ENCODE peak calls at places on chromosome 7, in seven cellular contexts. B is sigmoid colon, Q is SK-N-SH, N is tibial nerve, S is ovary, H is suprapubic skin, G is HepG2. Z is an unnamed sample. For H3K4me1 and H3K36me3, the result is how much of the 10 kb centered on the place peaks cover.

GRCh38 chr7:101911800-101912705 is 94.6 kb downstream of the CUX1 start:
- DNase-seq in Q (no peak), B (peak), S (peak), H (peak), G (peak), N (peak), Z (no peak)

GRCh38 chr7:43550427-43550826 is 32.5 kb upstream of the STK17A start:
- DNase-seq in Q (no peak), S (no peak), N (no peak), B (no peak), H (no peak), G (no peak), Z (peak)

GRCh38 chr7:137462847-137463246 is 119.3 kb upstream of the PTN start:
- DNase-seq in B (no peak), S (no peak), G (no peak), N (no peak), H (no peak), Q (no peak), Z (no peak)

GRCh38 chr7:150969483-150969874 is 8.6 kb downstream of the KCNH2 start:
- DNase-seq in G (no peak), Q (no peak), N (no peak), S (no peak), H (no peak), B (no peak), Z (no peak)

GRCh38 chr7:37882086-37882485 is 33.7 kb downstream of the NME8 start:
- DNase-seq in B (no peak), N (no peak), S (no peak), G (no peak), H (no peak), Q (no peak), Z (peak)

GRCh38 chr7:144975882-144976281 is 140.0 kb upstream of the TPK1 start:
- DNase-seq in H (no peak), S (no peak), Q (no peak), B (no peak), G (no peak), N (no peak), Z (no peak)

GRCh38 chr7:157416011-157416410 is 79.2 kb downstream of the DNAJB6 start:
- DNase-seq in N (no peak), Q (no peak), B (no peak), H (no peak), G (no peak), S (no peak), Z (no peak)

GRCh38 chr7:41491313-41491712 is 211.6 kb downstream of the INHBA start:
- DNase-seq in H (no peak), B (no peak), Q (no peak), N (no peak), S (no peak), G (no peak), Z (no peak)

GRCh38 chr7:66140924-66141323 is 26.3 kb downstream of the CRCP start:
- DNase-seq in S (peak), G (no peak), N (peak), H (peak), Q (peak), B (peak), Z (peak)

GRCh38 chr7:4037308-4037707 is 644.8 kb upstream of the FOXK1 start:
- DNase-seq in H (no peak), G (no peak), N (no peak), S (no peak), B (no peak), Q (no peak), Z (no peak)

GRCh38 chr7:139771001-139771956 is 6.5 kb downstream of the HIPK2 start:
- DNase-seq in G (no peak), S (no peak), Q (no peak), B (no peak), N (no peak), H (no peak), Z (no peak)

GRCh38 chr7:117323877-117324699 is 1.2 kb upstream of the WNT2 start:
- DNase-seq in B (peak), S (no peak), Q (peak), H (peak), N (no peak), G (no peak), Z (peak)

GRCh38 chr7:19621740-19622139 is 87.1 kb downstream of the POLR1F start:
- DNase-seq in N (no peak), H (no peak), Q (no peak), S (no peak), B (no peak), G (no peak), Z (no peak)

GRCh38 chr7:105205592-105206211 is 183.0 kb downstream of the SRPK2 start:
- DNase-seq in Q (no peak), N (no peak), B (no peak), G (no peak), S (no peak), H (no peak), Z (no peak)

GRCh38 chr7:30148951-30149459 is 14.2 kb downstream of the MTURN start:
- DNase-seq in Q (no peak), S (no peak), B (no peak), G (no peak), H (no peak), N (no peak), Z (peak)

GRCh38 chr7:93133020-93133419 is 15.2 kb downstream of the SAMD9L start:
- DNase-seq in B (no peak), G (no peak), H (no peak), N (no peak), Q (no peak), S (no peak), Z (no peak)

GRCh38 chr7:139896831-139897230 is 67.8 kb downstream of the TBXAS1 start:
- DNase-seq in G (no peak), S (no peak), Q (no peak), N (no peak), H (no peak), B (no peak), Z (no peak)

GRCh38 chr7:22430457-22430856 is 69.5 kb downstream of the STEAP1B start:
- DNase-seq in B (no peak), H (no peak), S (no peak), N (no peak), Q (no peak), G (no peak), Z (no peak)

GRCh38 chr7:102260856-102261255 is 25.8 kb upstream of the SH2B2 start:
- DNase-seq in S (peak), Q (peak), G (no peak), N (no peak), B (no peak), H (no peak), Z (no peak)

GRCh38 chr7:106561151-106561550 is 99.8 kb downstream of the CCDC71L start:
- DNase-seq in G (no peak), S (no peak), H (no peak), Q (no peak), N (no peak), B (no peak), Z (no peak)

GRCh38 chr7:106563466-106564150 is 97.3 kb downstream of the CCDC71L start:
- DNase-seq in Q (no peak), N (no peak), S (no peak), G (no peak), B (no peak), H (no peak), Z (no peak)

GRCh38 chr7:106561657-106562411 is 99.1 kb downstream of the CCDC71L start:
- DNase-seq in H (no peak), N (no peak), B (no peak), S (no peak), Q (no peak), G (no peak), Z (no peak)

GRCh38 chr7:106560482-106560881 is 100.5 kb downstream of the CCDC71L start:
- DNase-seq in H (no peak), G (no peak), N (no peak), B (no peak), S (no peak), Q (no peak), Z (no peak)

GRCh38 chr7:106562711-106563366 is 98.1 kb downstream of the CCDC71L start:
- DNase-seq in B (no peak), S (no peak), Q (no peak), G (no peak), N (no peak), H (no peak), Z (no peak)
- TF ChIP-seq EP300 in B (no peak), S (no peak), Q (no peak), G (no peak), N (no peak), H (no peak), Z (no peak)

DNA sequence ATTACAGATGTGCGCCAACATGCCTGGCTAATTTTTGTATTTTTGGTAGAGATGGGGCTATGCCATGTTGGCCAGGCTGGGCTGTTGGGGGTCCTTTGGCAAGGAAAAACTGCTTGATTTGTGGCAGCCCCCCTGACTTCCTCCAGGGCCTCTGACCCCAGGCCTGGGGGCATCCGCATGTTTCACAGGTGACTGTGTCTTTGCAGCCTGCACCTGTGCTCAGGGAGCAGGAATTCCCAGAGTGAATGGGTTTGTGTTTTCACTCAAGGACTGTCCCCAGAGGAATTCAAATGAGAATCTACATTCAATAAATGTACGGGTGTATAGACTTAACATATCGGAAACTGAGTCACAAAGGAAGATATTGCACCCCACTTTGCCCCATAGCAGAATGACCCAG is 11.6 kb upstream of the CLIP2 start:
- DNase-seq in H (no peak), B (no peak), G (no peak), S (no peak), Q (no peak), N (no peak), Z (no peak)
- H3K4me1 ChIP-seq in H (under half), B (under half), G (half or more), S (under half), Q (under half), N (under half), Z (under half)

DNA sequence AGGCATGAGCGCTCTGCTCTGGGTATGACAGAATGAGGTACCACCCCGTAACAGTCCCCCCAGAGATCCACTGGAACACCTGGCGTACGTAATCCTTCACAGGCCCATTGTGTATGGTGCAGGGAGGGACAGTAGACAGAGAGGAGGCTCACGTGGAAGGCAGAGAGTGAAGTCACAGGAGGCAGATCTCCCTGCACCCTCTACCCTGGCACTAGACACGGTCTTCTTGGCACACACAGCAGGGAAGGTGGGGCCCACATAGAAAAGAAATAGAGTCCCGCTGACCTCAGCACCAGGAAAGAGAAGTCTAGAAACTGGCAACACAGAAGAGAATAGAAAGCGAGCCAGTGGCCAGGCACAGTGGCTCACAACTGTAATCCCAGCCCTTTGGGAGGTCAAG is 51.9 kb downstream of the SLC29A4 start:
- DNase-seq in B (no peak), S (no peak), Q (peak), G (no peak), N (no peak), H (no peak), Z (no peak)
- H3K36me3 ChIP-seq in B (half or more), S (under half), Q (half or more), G (half or more), N (under half), H (half or more), Z (half or more)

GRCh38 chr7:73828972-73829371 is 1.8 kb upstream of the CLDN4 start:
- DNase-seq in S (no peak), G (no peak), H (no peak), Q (no peak), N (no peak), B (no peak), Z (no peak)

GRCh38 chr7:73827568-73828106 is 3.2 kb upstream of the CLDN4 start:
- DNase-seq in Q (peak), B (no peak), S (no peak), H (no peak), N (no peak), G (no peak), Z (no peak)

GRCh38 chr7:73829505-73829904 is 1.3 kb upstream of the CLDN4 start:
- DNase-seq in Q (no peak), S (no peak), B (no peak), N (no peak), H (no peak), G (no peak), Z (peak)

GRCh38 chr7:73829921-73830617 is 727 bp upstream of the CLDN4 start:
- DNase-seq in Q (no peak), B (no peak), H (no peak), G (peak), S (no peak), N (no peak), Z (no peak)

DNA sequence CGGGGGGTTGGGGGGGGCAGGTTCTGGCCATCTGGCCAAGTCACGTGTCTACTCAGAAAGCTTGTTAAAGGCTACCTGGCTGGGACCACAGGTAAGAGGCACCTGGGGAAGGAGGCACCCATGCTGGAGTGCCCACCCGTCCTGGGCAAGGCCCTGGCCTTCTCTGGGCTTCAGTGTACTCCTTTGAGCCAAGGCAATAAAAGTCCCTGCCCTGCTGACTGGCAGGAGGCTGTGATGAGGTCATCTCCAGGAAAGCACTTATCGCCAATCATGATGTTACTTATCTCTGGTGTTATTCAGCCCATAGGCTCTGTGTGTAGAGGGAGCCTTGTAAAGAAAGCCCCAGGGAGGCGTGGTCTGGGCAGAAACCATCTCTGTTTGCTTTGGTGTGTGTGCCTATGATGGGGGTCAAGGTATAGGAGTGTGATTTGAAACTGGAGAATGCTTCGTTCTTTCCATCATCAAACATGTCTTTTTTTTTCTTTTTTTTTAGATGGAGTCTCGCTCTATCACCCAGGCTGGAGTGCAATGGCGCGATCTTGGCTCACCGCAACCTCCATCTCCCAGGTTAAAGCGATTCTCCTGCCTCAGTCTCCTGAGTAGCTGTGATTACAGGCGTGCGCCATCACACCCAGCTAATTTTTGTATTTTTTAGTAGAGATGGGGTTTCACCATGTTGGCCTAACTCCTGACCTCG is 2.5 kb upstream of the CLDN4 start:
- DNase-seq in G (peak), B (no peak), H (no peak), S (no peak), Q (peak), N (no peak), Z (peak)
- TF ChIP-seq EP300 in G (no peak), B (no peak), H (no peak), S (no peak), Q (no peak), N (no peak), Z (no peak)

Z was measured in upper lobe of left lung.